ENCODE peak calls at places on chromosomes 7 and 10, in nine cellular contexts. I, P, U, R, Y, W, V, K and E are unnamed samples.

GRCh38 chr7:134186801-134187200 is 59.7 kb downstream of the LRGUK start:
- DNase-seq in W (no peak), P (no peak), R (no peak), V (peak), I (no peak), U (no peak), K (no peak), Y (no peak), E (no peak)

GRCh38 chr10:60678978-60679377 is 99.3 kb upstream of the CDK1 start:
- DNase-seq in Y (no peak), W (no peak), I (no peak), R (no peak), U (no peak), K (no peak), V (no peak), P (no peak), E (no peak)

GRCh38 chr7:36614954-36615353 is 109.3 kb downstream of the AOAH start:
- DNase-seq in P (no peak), K (no peak), Y (no peak), W (no peak), V (no peak), R (no peak), I (no peak), U (no peak), E (no peak)

GRCh38 chr7:45153238-45153637 is 4.4 kb upstream of the RAMP3 start:
- DNase-seq in R (no peak), W (no peak), V (peak), I (no peak), Y (peak), K (no peak), P (no peak), U (no peak), E (no peak)

GRCh38 chr10:87842220-87842641 is 21.1 kb downstream of the KLLN start:
- DNase-seq in I (peak), P (peak), R (no peak), U (no peak), W (peak), K (no peak), V (peak), Y (no peak), E (no peak)

GRCh38 chr7:148296994-148297644 is 293.4 kb upstream of the C7orf33 start:
- DNase-seq in W (no peak), P (no peak), U (no peak), I (peak), Y (no peak), R (no peak), V (no peak), K (no peak), E (no peak)

GRCh38 chr7:158008267-158008666 is 579.4 kb downstream of the PTPRN2 start:
- DNase-seq in U (no peak), K (no peak), Y (no peak), P (no peak), W (no peak), I (no peak), V (no peak), R (no peak), E (no peak)

GRCh38 chr7:29557954-29558353 is 5.7 kb upstream of the PRR15 start:
- DNase-seq in W (no peak), P (no peak), U (no peak), K (no peak), I (no peak), R (no peak), Y (no peak), V (no peak), E (no peak)

GRCh38 chr10:7818295-7819125 is at the start of gene TAF3:
- DNase-seq in K (peak), W (peak), R (peak), U (peak), Y (peak), P (peak), V (peak), I (peak), E (peak)

GRCh38 chr7:46716926-46717325 is 795.9 kb upstream of the IGFBP3 start:
- DNase-seq in Y (no peak), I (peak), V (no peak), R (no peak), K (no peak), W (no peak), P (no peak), U (no peak), E (no peak)

GRCh38 chr7:1267016-1267900 is 34.6 kb downstream of the UNCX start:
- DNase-seq in R (no peak), W (no peak), P (no peak), K (no peak), V (no peak), Y (no peak), I (no peak), U (no peak), E (no peak)

GRCh38 chr10:103558916-103559315 is 65.4 kb downstream of the NEURL1 start:
- DNase-seq in R (no peak), I (no peak), P (no peak), K (no peak), U (no peak), W (no peak), Y (no peak), V (no peak), E (no peak)

GRCh38 chr10:103742779-103743178 is 112.6 kb downstream of the SH3PXD2A start:
- DNase-seq in I (no peak), P (no peak), K (no peak), V (no peak), U (no peak), Y (no peak), W (no peak), R (no peak), E (no peak)

GRCh38 chr7:798921-799470 is 33.3 kb upstream of the SUN1 start:
- DNase-seq in K (no peak), P (no peak), V (no peak), R (no peak), W (no peak), Y (no peak), U (no peak), I (no peak), E (no peak)

GRCh38 chr7:142158741-142159496 is 47.4 kb downstream of the MGAM2 start:
- DNase-seq in U (no peak), Y (no peak), P (no peak), W (no peak), R (no peak), I (no peak), K (no peak), V (no peak), E (no peak)

GRCh38 chr10:6384031-6384430 is 181.3 kb downstream of the PFKFB3 start:
- DNase-seq in Y (no peak), R (no peak), K (no peak), U (peak), V (no peak), W (no peak), P (no peak), I (no peak), E (no peak)

GRCh38 chr7:116393654-116394053 is 105.9 kb upstream of the CAV2 start:
- DNase-seq in U (no peak), P (no peak), K (no peak), R (no peak), V (peak), I (no peak), W (no peak), Y (no peak), E (no peak)

GRCh38 chr7:42661312-42661711 is 250.6 kb downstream of the C7orf25 start:
- DNase-seq in W (no peak), I (peak), Y (no peak), K (no peak), U (no peak), R (no peak), P (no peak), V (no peak), E (peak)

GRCh38 chr10:132272061-132272766 is 35.5 kb downstream of the STK32C start:
- DNase-seq in R (no peak), V (peak), I (no peak), P (peak), U (no peak), W (no peak), Y (no peak), K (no peak), E (no peak)

GRCh38 chr10:59382831-59383295 is 20.5 kb upstream of the FAM13C start:
- DNase-seq in P (no peak), K (no peak), W (no peak), U (no peak), V (peak), R (no peak), Y (no peak), I (no peak), E (no peak)

GRCh38 chr7:11369696-11370095 is 396.0 kb downstream of the PHF14 start:
- DNase-seq in W (no peak), U (no peak), K (no peak), P (no peak), R (no peak), I (no peak), V (no peak), Y (no peak), E (no peak)

GRCh38 chr10:100370976-100371706 is 24.1 kb downstream of the SCD start:
- DNase-seq in U (peak), P (peak), R (peak), W (peak), I (peak), V (peak), Y (peak), K (peak), E (peak)
- TF ChIP-seq POLR2A in U (peak), P (peak), R (peak), W (peak), I (no peak), V (peak), Y (no peak), K (no peak), E (no peak)

GRCh38 chr7:107743567-107744344 is at the start of gene CBLL1:
- DNase-seq in Y (peak), W (peak), K (peak), P (peak), U (peak), I (peak), V (peak), R (peak), E (peak)
- TF ChIP-seq POLR2A in Y (no peak), W (peak), K (peak), P (peak), U (peak), I (peak), V (peak), R (peak), E (peak)

DNA sequence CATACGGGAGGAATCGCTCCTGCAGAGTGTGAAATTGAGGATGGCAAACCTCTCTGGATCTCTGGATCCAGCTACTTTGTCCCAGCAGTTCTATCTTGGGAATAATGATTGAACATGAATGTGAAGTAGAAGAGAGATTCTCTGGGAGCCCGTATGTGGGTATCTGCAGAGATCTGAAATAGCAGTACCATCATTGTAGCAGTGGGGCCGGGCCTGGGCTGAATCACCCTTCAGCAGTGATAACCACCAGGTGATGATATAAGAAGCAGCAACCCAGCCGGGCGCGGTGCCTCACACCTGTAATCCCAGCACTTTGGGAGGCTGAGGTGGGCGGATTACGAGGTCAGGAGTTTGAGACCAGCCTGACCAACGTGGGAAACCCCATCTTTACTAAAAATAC is 51.9 kb downstream of the SKIDA1 start:
- DNase-seq in R (no peak), I (no peak), P (no peak), V (no peak), K (no peak), U (peak), Y (no peak), W (no peak), E (no peak)
- TF ChIP-seq POLR2A in R (no peak), I (no peak), P (no peak), V (no peak), K (no peak), U (no peak), Y (no peak), W (no peak), E (no peak)

GRCh38 chr10:78302989-78303854 is 269.6 kb downstream of the RPS24 start:
- DNase-seq in R (peak), P (peak), K (peak), W (peak), I (peak), U (peak), V (peak), Y (peak), E (peak)
- TF ChIP-seq POLR2A in R (peak), P (peak), K (peak), W (peak), I (peak), U (peak), V (peak), Y (no peak), E (peak)

DNA sequence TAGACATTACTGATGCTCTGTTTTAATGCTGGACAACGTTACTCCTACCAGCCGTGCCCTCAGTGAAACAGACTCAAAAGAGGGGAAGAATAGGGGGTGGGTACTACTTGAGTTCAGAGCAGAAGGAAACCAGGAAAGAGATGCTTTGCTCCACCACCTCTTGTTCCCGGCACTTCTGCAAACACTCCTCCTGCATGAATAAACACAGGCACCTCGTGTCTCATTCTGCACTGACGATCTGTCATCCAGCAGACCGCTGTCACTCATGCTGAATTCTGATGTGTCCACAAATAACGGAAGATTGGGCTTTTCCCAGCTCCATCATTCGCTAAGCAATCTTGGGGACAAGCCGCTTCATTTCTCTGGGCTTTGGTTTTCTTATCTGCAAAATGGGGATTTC is 26.7 kb downstream of the YWHAG start:
- DNase-seq in R (no peak), U (no peak), W (no peak), P (no peak), Y (no peak), K (no peak), I (no peak), V (no peak), E (no peak)
- TF ChIP-seq POLR2A in R (no peak), U (no peak), W (no peak), P (no peak), Y (no peak), K (no peak), I (no peak), V (no peak), E (no peak)

DNA sequence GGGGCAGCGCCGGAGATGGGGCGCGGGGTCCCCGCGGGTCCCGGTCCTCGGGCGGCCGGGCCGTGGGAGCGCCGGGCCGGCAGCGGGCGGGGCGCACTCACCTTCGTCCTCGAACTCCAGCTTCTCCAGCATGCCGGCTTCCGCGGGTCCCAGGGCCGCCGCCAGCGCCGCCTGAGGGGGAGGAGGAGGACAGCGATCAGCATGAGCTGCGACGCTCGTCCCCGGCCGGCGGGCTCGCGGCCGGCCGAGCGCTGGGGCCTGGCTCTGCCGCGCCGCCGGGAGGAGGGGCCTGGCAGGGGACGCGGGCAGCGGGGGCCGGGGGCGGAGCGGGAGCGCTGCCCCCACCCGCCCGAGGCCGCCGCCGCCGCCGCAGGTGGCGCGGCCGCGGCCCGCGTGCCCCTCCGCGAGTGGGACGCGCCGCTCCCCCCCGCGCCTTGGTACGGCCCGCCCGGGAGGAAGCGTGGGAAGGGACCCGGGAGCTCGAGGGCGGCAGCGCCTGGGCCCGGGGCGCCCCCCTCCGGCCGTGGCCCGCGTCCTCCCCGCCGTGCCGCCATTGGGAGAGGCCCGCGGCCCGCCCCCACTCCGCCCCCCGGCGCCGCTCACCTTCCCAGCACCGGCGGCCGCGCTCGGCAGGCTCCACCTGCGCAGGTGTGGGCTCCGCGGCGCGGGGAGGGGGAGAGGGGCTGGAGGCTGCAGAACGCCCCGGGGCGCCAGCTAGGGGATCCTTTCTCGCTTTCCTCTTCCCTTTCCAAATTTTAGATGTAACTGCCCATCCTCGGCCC is 112.5 kb upstream of the RHEB start:
- DNase-seq in K (peak), R (peak), P (peak), U (peak), V (peak), I (no peak), Y (no peak), W (peak), E (peak)
- TF ChIP-seq POLR2A in K (no peak), R (peak), P (no peak), U (peak), V (peak), I (peak), Y (no peak), W (no peak), E (peak)

GRCh38 chr7:130897515-130898419 is 163.8 kb upstream of the KLF14 start:
- DNase-seq in U (no peak), K (no peak), P (no peak), I (no peak), R (no peak), W (no peak), Y (no peak), V (no peak), E (no peak)
- TF ChIP-seq POLR2A in U (no peak), K (no peak), P (no peak), I (no peak), R (no peak), W (no peak), Y (no peak), V (no peak), E (no peak)

GRCh38 chr10:100006241-100006886 is 3.4 kb downstream of the DNMBP start:
- DNase-seq in V (peak), W (peak), U (no peak), Y (no peak), P (no peak), K (no peak), R (no peak), I (peak), E (peak)
- TF ChIP-seq POLR2A in V (no peak), W (no peak), U (no peak), Y (no peak), P (no peak), K (no peak), R (no peak), I (no peak), E (no peak)

DNA sequence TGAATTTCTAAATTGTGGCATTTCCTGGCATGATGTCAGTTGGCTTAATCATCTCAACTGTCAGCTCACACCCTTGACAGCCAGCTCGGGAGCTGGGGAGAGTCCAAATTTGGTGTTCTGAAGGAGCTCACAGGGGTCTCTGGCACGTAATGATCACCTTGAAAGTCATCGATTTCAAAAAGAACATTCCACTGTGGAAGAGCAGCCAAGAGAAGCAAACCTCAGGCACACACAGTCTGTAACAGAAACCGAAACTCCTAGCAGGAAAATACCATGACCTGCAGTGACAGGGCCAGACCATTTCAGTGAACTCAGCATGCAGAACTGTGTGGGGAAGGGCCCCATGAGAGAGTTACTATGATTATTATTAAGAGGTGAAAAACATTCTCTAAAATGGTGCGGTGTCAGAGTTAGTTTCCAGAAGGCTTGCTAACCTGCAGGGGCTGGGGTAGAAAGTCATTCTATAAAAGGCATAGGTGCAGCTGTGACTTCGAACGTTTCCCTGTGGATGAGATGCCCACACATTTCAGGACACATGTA is 26.4 kb upstream of the KLF6 start:
- DNase-seq in K (no peak), V (peak), U (no peak), W (no peak), Y (no peak), I (no peak), P (peak), R (peak), E (no peak)
- TF ChIP-seq POLR2A in K (no peak), V (no peak), U (no peak), W (no peak), Y (no peak), I (no peak), P (peak), R (no peak), E (no peak)

GRCh38 chr7:77245015-77245755 is 45.6 kb upstream of the FGL2 start:
- DNase-seq in V (no peak), W (peak), R (no peak), K (no peak), I (no peak), U (no peak), P (no peak), Y (no peak), E (no peak)
- TF ChIP-seq POLR2A in V (no peak), W (no peak), R (no peak), K (no peak), I (no peak), U (no peak), P (no peak), Y (no peak), E (no peak)